ENCODE peak calls at places on chromosomes 3 and 15, in five cellular contexts. F is transverse colon; G is AG04450; J is astrocyte; Y is CD8-positive, alpha-beta T cell. K is an unnamed sample.

GRCh38 chr15:94404733-94405283 is 173.4 kb downstream of the MCTP2 start:
- DNase-seq in G (no peak), J (no peak), F (no peak), Y (no peak), K (no peak)

GRCh38 chr3:169573129-169573528 is 90.4 kb downstream of the MECOM start:
- DNase-seq in Y (no peak), J (no peak), G (no peak), F (no peak), K (no peak)

GRCh38 chr3:134039161-134039862 is 9.6 kb upstream of the SLCO2A1 start:
- DNase-seq in F (peak), G (no peak), J (no peak), Y (no peak), K (no peak)

GRCh38 chr3:105686324-105686897 is 182.4 kb downstream of the CBLB start:
- DNase-seq in F (no peak), J (no peak), Y (no peak), G (peak), K (no peak)

GRCh38 chr3:160343132-160343531 is 55.9 kb downstream of the IFT80 start:
- DNase-seq in G (no peak), J (peak), F (no peak), Y (no peak), K (no peak)

GRCh38 chr3:12796171-12797123 is at the start of gene CAND2:
- DNase-seq in G (no peak), J (peak), Y (peak), F (peak), K (no peak)

GRCh38 chr3:138774529-138775253 is 60.0 kb downstream of the PIK3CB start:
- DNase-seq in F (peak), J (peak), Y (no peak), G (peak), K (peak)

GRCh38 chr15:81504170-81504905 is 130.3 kb upstream of the TMC3 start:
- DNase-seq in F (no peak), J (peak), G (no peak), Y (no peak), K (no peak)

GRCh38 chr15:77346637-77347036 is 73.3 kb downstream of the PEAK1 start:
- DNase-seq in F (no peak), Y (no peak), J (no peak), G (no peak), K (no peak)

GRCh38 chr3:69998759-69999158 is 774 bp upstream of the SAMMSON start:
- DNase-seq in G (no peak), F (no peak), J (no peak), Y (no peak), K (no peak)

GRCh38 chr15:45242289-45242688 is 9.7 kb upstream of the SLC28A2 start:
- DNase-seq in J (peak), Y (no peak), F (no peak), G (no peak), K (no peak)

GRCh38 chr3:53243165-53243564 is 12.7 kb downstream of the TKT start:
- DNase-seq in G (no peak), Y (no peak), F (no peak), J (peak), K (peak)

GRCh38 chr3:123732447-123732846 is 147.6 kb upstream of the HACD2 start:
- DNase-seq in J (peak), Y (no peak), G (peak), F (no peak), K (no peak)

GRCh38 chr3:139117136-139117675 is 72.5 kb upstream of the PRR23C start:
- DNase-seq in G (peak), F (peak), J (peak), Y (no peak), K (no peak)

GRCh38 chr3:83224101-83224868 is 1462.8 kb upstream of the GBE1 start:
- DNase-seq in Y (no peak), J (peak), G (no peak), F (no peak), K (no peak)

GRCh38 chr15:59158701-59159034 is 48.0 kb upstream of the LDHAL6B start:
- DNase-seq in J (no peak), Y (no peak), F (no peak), G (no peak), K (no peak)

GRCh38 chr3:149296972-149297371 is 36.5 kb downstream of the TM4SF18 start:
- DNase-seq in F (no peak), J (no peak), G (no peak), Y (no peak), K (no peak)

GRCh38 chr3:149288655-149289054 is 44.8 kb downstream of the TM4SF18 start:
- DNase-seq in J (no peak), G (no peak), F (no peak), Y (no peak), K (no peak)

DNA sequence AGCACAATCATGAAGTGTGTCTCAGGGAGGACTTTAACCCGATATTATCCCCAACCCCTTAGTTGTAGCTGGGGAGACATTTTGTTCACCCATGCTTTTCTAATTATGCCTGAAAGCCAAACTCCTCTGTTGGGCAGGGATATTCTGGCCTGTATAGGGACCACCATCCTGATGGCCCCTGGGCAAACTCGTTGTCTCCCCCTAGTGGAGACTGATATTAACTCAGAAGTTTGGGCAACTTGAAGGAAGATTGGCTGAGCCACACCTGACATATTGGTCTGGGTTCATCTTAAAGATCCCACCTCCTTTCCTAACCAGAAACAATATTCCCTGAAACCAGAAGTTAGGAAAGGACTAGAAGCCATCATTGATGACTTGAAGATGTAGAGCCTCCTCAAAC is 42.3 kb downstream of the TM4SF18 start:
- DNase-seq in Y (no peak), J (no peak), F (no peak), G (no peak), K (no peak)
- TF ChIP-seq CTCF in Y (peak), J (peak), F (peak), G (peak), K (peak)

DNA sequence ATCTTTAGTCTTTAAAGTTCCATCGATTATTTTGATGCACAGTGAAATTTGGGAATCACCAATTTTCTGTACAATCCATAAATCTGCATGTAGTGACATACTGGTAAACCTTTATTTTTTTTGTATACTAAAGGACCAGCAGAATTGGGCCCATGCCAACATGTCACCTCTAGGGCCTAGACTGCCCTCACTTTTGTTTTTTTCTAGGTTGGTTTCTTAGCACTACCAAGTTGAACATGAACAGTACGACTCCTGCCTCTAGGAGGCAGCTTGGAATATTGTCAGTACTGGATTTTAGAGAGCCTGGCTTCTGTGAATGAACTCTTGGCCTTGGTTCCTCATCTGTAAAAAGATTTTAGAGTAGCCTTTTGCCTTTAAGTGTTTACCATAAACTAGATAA is 32.3 kb downstream of the NKIRAS1 start:
- DNase-seq in J (no peak), F (no peak), Y (no peak), G (no peak), K (no peak)
- TF ChIP-seq CTCF in J (peak), F (no peak), Y (no peak), G (no peak), K (no peak)

DNA sequence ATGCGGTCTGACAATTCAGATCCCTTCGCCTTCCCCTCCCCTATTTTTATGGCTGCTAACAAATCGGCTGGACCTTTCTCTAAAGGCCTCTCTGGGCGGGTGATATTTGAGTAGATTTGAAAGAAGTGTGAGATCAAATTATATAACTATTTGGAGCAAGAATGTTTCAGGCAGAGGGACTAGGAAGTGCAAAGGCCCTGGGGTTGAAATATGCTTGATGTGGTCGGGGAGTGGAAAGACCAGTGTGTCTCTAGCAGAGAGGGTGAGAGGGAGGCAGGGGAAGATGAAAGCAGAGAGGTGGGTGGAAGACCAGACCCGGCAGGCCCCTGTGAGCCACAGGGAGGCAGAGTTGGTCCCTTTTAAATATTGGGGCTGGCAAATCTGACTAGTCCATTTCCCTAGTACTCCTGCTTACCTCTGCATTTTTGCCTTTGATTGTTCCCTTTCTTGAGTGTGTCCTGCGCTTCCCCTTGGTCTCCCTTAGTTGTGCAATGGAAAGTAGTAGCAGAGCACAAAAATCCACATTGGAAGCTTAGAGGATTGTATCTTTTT is 32.3 kb downstream of the SLCO3A1 start:
- DNase-seq in Y (no peak), J (no peak), F (no peak), G (no peak), K (no peak)
- TF ChIP-seq CTCF in Y (no peak), J (no peak), F (no peak), G (no peak), K (no peak)

GRCh38 chr15:66923438-66923881 is 141.9 kb upstream of the SMAD3 start:
- DNase-seq in G (no peak), J (no peak), Y (no peak), F (peak), K (no peak)
- TF ChIP-seq CTCF in G (peak), J (peak), Y (peak), F (peak), K (peak)

GRCh38 chr3:56914646-56915045 is 112.9 kb upstream of the ARHGEF3 start:
- DNase-seq in G (no peak), Y (no peak), F (no peak), J (no peak), K (no peak)

GRCh38 chr3:56917337-56917697 is 115.6 kb upstream of the ARHGEF3 start:
- DNase-seq in J (no peak), G (no peak), Y (no peak), F (no peak), K (no peak)

GRCh38 chr3:56917740-56918568 is 116.2 kb upstream of the ARHGEF3 start:
- DNase-seq in Y (no peak), G (no peak), J (no peak), F (peak), K (no peak)

GRCh38 chr3:56916697-56917336 is 115.1 kb upstream of the ARHGEF3 start:
- DNase-seq in G (no peak), F (no peak), J (no peak), Y (no peak), K (no peak)

DNA sequence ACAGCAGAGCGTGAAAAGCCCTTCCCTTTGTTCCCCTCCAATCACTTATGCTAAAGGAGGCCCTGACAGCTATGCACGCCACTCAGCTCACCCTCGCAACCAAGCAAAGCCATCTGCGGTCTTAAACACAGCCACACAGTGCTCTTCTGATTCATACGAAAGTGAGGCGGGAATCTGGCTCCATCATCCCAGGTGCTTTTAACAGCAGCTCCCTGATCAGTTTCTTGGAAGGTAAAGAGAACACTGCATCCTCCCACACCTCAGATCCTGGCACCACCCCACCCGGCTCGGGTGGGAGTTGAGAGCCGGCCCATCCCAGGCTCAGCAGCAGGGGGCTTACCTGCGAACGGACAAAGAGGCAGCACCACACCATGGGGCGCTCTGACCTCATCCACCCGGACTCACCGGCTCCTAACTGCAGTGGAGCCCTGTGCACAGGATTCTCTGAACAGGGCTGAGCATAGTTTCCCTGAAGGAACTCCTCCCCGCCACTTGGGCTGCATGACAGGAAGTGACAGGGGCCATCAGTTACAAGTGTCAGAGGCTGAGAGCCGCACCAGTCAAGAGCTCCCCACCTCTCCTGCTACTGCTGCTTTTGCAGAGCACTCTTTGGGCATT is 114.3 kb upstream of the ARHGEF3 start:
- DNase-seq in F (peak), Y (peak), G (no peak), J (no peak), K (no peak)
- TF ChIP-seq CTCF in F (no peak), Y (no peak), G (no peak), J (no peak), K (no peak)

DNA sequence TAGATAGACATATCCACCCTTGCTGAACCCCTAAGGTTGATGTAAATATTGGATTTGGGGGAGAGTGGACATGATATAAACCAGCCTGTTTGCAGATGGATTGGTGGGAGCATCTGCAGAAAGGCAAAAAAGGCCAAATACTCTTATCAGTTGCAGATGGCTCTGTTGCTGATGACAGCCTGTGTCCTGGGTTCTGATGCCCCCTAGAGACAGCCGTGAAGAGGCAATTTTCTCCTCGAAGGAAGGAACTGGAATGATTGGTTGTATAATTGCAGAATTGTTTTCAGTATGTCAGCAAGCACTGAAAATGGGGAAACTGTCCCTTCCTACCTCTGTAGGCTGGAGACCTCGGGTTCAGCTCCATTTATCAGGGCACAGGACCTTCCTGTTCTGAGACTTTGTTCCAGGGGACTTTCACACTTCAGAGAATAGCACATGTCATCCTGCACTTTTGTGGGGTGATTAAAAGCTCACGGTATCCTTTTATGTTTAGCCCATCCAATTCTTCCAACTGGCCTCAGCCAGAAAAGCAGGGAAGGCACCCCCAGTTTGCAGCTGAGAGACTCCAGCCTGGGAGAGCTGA is 103.0 kb downstream of the PGPEP1L start:
- DNase-seq in Y (no peak), F (peak), G (peak), J (peak), K (no peak)
- TF ChIP-seq CTCF in Y (no peak), F (peak), G (peak), J (peak), K (peak)

K was measured in AG09319.